ENCODE peak calls at places on chromosomes 2 and 18, in eight cellular contexts. B is lower leg skin; S is AG04449; C is GM10248; Q is CD8-positive, alpha-beta T cell; M is RWPE2; Y is transverse colon; L is left lung. J is an unnamed sample.
A peak's percentile ranks its signal among the peaks of the same experiment; 100 is the strongest.

GRCh38 chr2:64781991-64782390 is 128.3 kb upstream of the SERTAD2 start:
- DNase-seq in B (no peak), S (no peak), C (no peak), Q (no peak), M (no peak), Y (no peak), L (no peak), J (no peak)

GRCh38 chr18:44537521-44537920 is 143.2 kb upstream of the SETBP1 start:
- DNase-seq in B (no peak), S (peak; percentile 74), C (no peak), Q (no peak), M (peak; percentile 83), Y (no peak), L (peak; percentile 12), J (no peak)

GRCh38 chr2:189287982-189288494 is 108.5 kb upstream of the COL5A2 start:
- DNase-seq in B (no peak), S (peak; percentile 61), C (peak; percentile 14), Q (no peak), M (no peak), Y (no peak), L (no peak), J (no peak)

GRCh38 chr2:56113571-56113970 is 70.2 kb upstream of the CCDC85A start:
- DNase-seq in B (no peak), S (no peak), C (no peak), Q (no peak), M (no peak), Y (no peak), L (no peak), J (no peak)

GRCh38 chr18:41121116-41121826 is 833.8 kb upstream of the PIK3C3 start:
- DNase-seq in B (no peak), S (peak; percentile 44), C (no peak), Q (no peak), M (no peak), Y (no peak), L (no peak), J (no peak)

GRCh38 chr2:62333961-62334360 is 138.0 kb downstream of the B3GNT2 start:
- DNase-seq in B (no peak), S (no peak), C (no peak), Q (no peak), M (no peak), Y (no peak), L (no peak), J (no peak)

GRCh38 chr2:113309655-113310387 is 31.1 kb upstream of the PAX8 start:
- DNase-seq in B (no peak), S (no peak), C (no peak), Q (no peak), M (no peak), Y (no peak), L (no peak), J (no peak)

GRCh38 chr2:60556441-60556997 is 3.1 kb upstream of the BCL11A start:
- DNase-seq in B (no peak), S (no peak), C (no peak), Q (no peak), M (no peak), Y (peak; percentile 32), L (peak; percentile 79), J (no peak)

GRCh38 chr2:172710584-172711024 is 25.0 kb upstream of the RAPGEF4 start:
- DNase-seq in B (no peak), S (peak; percentile 84), C (peak; percentile 39), Q (no peak), M (no peak), Y (peak; percentile 54), L (no peak), J (no peak)

GRCh38 chr2:9811679-9812511 is 31.4 kb upstream of the TAF1B start:
- DNase-seq in B (peak; percentile 85), S (no peak), C (no peak), Q (no peak), M (peak; percentile 51), Y (no peak), L (peak; percentile 80), J (no peak)

GRCh38 chr2:81304154-81304830 is 999.7 kb upstream of the LRRTM1 start:
- DNase-seq in B (no peak), S (no peak), C (no peak), Q (no peak), M (no peak), Y (no peak), L (no peak), J (no peak)

GRCh38 chr2:178380763-178381162 is 70.2 kb downstream of the PRKRA start:
- DNase-seq in B (no peak), S (no peak), C (no peak), Q (no peak), M (no peak), Y (no peak), L (no peak), J (no peak)

GRCh38 chr2:44713170-44713569 is 228.3 kb upstream of the SIX3 start:
- DNase-seq in B (no peak), S (no peak), C (no peak), Q (no peak), M (no peak), Y (peak; percentile 25), L (no peak), J (no peak)

GRCh38 chr2:239245107-239245506 is 155.7 kb downstream of the HDAC4 start:
- DNase-seq in B (peak; percentile 45), S (no peak), C (no peak), Q (no peak), M (no peak), Y (no peak), L (no peak), J (no peak)

GRCh38 chr2:227456772-227457171 is 15.2 kb upstream of the AGFG1 start:
- DNase-seq in B (no peak), S (no peak), C (no peak), Q (no peak), M (no peak), Y (no peak), L (no peak), J (no peak)

GRCh38 chr18:79925656-79925979 is 25.8 kb downstream of the SLC66A2 start:
- DNase-seq in B (peak; percentile 53), S (no peak), C (no peak), Q (no peak), M (no peak), Y (no peak), L (no peak), J (no peak)

GRCh38 chr2:233118601-233119000 is 58.5 kb downstream of the INPP5D start:
- DNase-seq in B (peak; percentile 63), S (no peak), C (no peak), Q (no peak), M (peak; percentile 32), Y (no peak), L (no peak), J (no peak)

DNA sequence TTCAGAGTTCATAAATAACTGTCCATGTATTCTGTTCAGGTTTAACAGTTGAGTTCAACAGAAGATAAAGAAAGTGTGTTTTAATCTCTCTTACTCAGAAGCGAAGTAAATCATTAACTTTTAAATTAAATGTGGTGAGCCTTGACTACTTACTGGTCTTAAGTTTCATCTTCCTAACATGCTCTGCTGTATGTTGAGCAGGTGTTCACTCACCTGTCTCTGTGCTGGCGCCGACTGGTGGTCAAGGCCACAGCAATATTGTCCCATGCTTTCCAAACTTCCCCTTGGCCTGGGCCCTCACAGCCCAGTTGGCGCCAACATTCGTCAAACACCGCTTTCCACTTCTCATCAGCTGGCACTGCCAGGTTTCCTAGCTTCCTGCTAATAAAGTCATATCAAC is 17.0 kb upstream of the MPP4 start:
- DNase-seq in B (no peak), S (no peak), C (no peak), Q (no peak), M (no peak), Y (peak; percentile 65), L (no peak), J (no peak)
- TF ChIP-seq CTCF in B (no peak), S (no peak), C (no peak), Q (no peak), M (no peak), Y (peak; percentile 40), L (no peak), J (no peak)

GRCh38 chr2:214315324-214315723 is 95.5 kb upstream of the VWC2L start:
- DNase-seq in B (no peak), S (no peak), C (no peak), Q (no peak), M (no peak), Y (no peak), L (no peak), J (no peak)

GRCh38 chr2:214310319-214310718 is 100.5 kb upstream of the VWC2L start:
- DNase-seq in B (no peak), S (no peak), C (no peak), Q (no peak), M (no peak), Y (no peak), L (no peak), J (no peak)

GRCh38 chr2:214311931-214312749 is 98.7 kb upstream of the VWC2L start:
- DNase-seq in B (no peak), S (no peak), C (no peak), Q (no peak), M (no peak), Y (no peak), L (no peak), J (no peak)

GRCh38 chr2:214311031-214311533 is 99.8 kb upstream of the VWC2L start:
- DNase-seq in B (no peak), S (no peak), C (no peak), Q (no peak), M (no peak), Y (no peak), L (no peak), J (no peak)
- TF ChIP-seq CTCF in B (no peak), S (no peak), C (no peak), Q (no peak), M (no peak), Y (no peak), L (no peak), J (no peak)

DNA sequence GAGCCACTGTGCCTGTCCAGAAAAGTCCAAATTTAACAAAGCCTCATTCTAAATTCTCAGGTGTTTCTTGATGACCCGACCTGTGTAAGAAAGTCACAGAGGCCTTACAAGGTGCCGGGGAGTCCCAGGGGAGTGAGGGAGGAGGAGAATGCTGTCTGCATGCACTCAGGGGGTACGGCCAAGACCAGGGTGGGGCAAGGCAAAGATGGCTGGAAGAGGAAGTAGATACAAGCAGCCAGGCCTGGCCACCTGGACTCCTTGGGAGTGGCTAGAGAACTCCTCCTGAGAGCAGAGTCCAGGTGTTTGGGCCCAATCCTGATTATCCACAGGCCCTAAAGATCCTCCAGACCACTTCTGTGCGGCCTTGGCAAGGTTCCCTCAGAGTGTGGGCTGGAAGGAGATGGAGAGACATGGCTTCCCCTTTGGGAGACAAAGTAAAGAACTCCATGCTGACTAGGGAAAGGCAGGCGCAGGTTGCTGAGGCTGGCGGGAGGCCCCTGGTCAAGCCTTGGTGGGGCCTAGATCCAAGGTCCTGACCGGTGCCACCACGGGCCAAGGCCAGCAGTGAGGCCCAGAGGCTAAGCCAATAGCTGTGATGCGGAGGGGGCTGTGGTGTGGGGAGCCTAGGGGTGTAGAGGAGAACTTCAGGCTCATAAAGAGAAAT is 74.7 kb downstream of the COPS8 start:
- DNase-seq in B (no peak), S (no peak), C (no peak), Q (no peak), M (no peak), Y (no peak), L (no peak), J (no peak)
- TF ChIP-seq CTCF in B (no peak), S (no peak), C (no peak), Q (no peak), M (no peak), Y (no peak), L (no peak), J (no peak)

GRCh38 chr2:80242355-80242910 is 62.1 kb downstream of the LRRTM1 start:
- DNase-seq in B (no peak), S (no peak), C (no peak), Q (no peak), M (no peak), Y (no peak), L (no peak), J (no peak)

GRCh38 chr2:80233333-80233732 is 71.2 kb downstream of the LRRTM1 start:
- DNase-seq in B (no peak), S (no peak), C (no peak), Q (no peak), M (no peak), Y (no peak), L (no peak), J (no peak)

GRCh38 chr2:80238692-80239469 is 65.7 kb downstream of the LRRTM1 start:
- DNase-seq in B (no peak), S (no peak), C (no peak), Q (no peak), M (no peak), Y (peak; percentile 58), L (no peak), J (no peak)
- TF ChIP-seq CTCF in B (no peak), S (peak; percentile 69), C (peak; percentile 30), Q (peak; percentile 57), M (peak; percentile 80), Y (peak; percentile 77), L (peak; percentile 73), J (peak; percentile 45)